ENCODE peak calls at places on chromosomes 16 and 17, in nine cellular contexts. U, K, R, H, B, Z, W, C and V are unnamed samples.

GRCh38 chr17:51120357-51120738 is 320 bp downstream of the SPAG9 start:
- DNase-seq in U (peak; percentile 41), K (no peak), R (no peak), H (peak; percentile 38), B (no peak), Z (no peak), W (peak; percentile 33), C (peak; percentile 67), V (no peak)

GRCh38 chr17:54967621-54968258 is 714 bp downstream of the COX11 start:
- DNase-seq in U (no peak), K (no peak), R (no peak), H (peak; percentile 47), B (no peak), Z (no peak), W (no peak), C (no peak), V (peak; percentile 22)

GRCh38 chr16:77849640-77850258 is 61.4 kb downstream of the VAT1L start:
- DNase-seq in U (no peak), K (no peak), R (no peak), H (no peak), B (no peak), Z (no peak), W (no peak), C (no peak), V (no peak)

GRCh38 chr16:2015117-2015946 is 4.3 kb upstream of the NPW start:
- DNase-seq in U (no peak), K (no peak), R (no peak), H (no peak), B (no peak), Z (no peak), W (no peak), C (no peak), V (no peak)

GRCh38 chr17:17151962-17152361 is 54.2 kb downstream of the PLD6 start:
- DNase-seq in U (no peak), K (no peak), R (no peak), H (peak; percentile 95), B (no peak), Z (peak; percentile 82), W (no peak), C (peak; percentile 85), V (no peak)

GRCh38 chr16:3530371-3530914 is 29.6 kb downstream of the CLUAP1 start:
- DNase-seq in U (no peak), K (no peak), R (no peak), H (no peak), B (no peak), Z (no peak), W (no peak), C (no peak), V (no peak)

GRCh38 chr16:89410794-89411309 is 79.5 kb downstream of the ANKRD11 start:
- DNase-seq in U (no peak), K (no peak), R (no peak), H (peak; percentile 96), B (no peak), Z (peak; percentile 31), W (no peak), C (peak; percentile 54), V (no peak)

GRCh38 chr16:12145918-12146317 is 169.4 kb downstream of the SNX29 start:
- DNase-seq in U (no peak), K (no peak), R (no peak), H (peak; percentile 45), B (no peak), Z (no peak), W (no peak), C (no peak), V (peak; percentile 61)

GRCh38 chr16:29963021-29963743 is 1.3 kb downstream of the TMEM219 start:
- DNase-seq in U (no peak), K (no peak), R (no peak), H (no peak), B (no peak), Z (no peak), W (no peak), C (no peak), V (no peak)

GRCh38 chr17:17347956-17348871 is 45.0 kb downstream of the NT5M start:
- DNase-seq in U (no peak), K (no peak), R (no peak), H (no peak), B (no peak), Z (no peak), W (no peak), C (no peak), V (no peak)

GRCh38 chr17:1650731-1651558 is 1.3 kb upstream of the RILP start:
- DNase-seq in U (no peak), K (no peak), R (no peak), H (no peak), B (no peak), Z (no peak), W (no peak), C (no peak), V (no peak)

GRCh38 chr16:67942200-67942509 is 1.8 kb downstream of the LCAT start:
- DNase-seq in U (no peak), K (no peak), R (peak; percentile 22), H (peak; percentile 27), B (peak; percentile 59), Z (no peak), W (peak; percentile 78), C (no peak), V (peak; percentile 86)

GRCh38 chr17:48153711-48154642 is 46.4 kb downstream of the SNX11 start:
- DNase-seq in U (no peak), K (no peak), R (no peak), H (peak; percentile 68), B (peak; percentile 63), Z (no peak), W (peak; percentile 60), C (no peak), V (peak; percentile 80)

GRCh38 chr16:86387461-86388440 is 122.6 kb upstream of the FOXF1 start:
- DNase-seq in U (no peak), K (no peak), R (no peak), H (peak; percentile 94), B (no peak), Z (peak; percentile 89), W (no peak), C (no peak), V (no peak)

GRCh38 chr17:13931752-13932477 is 137.4 kb upstream of the COX10 start:
- DNase-seq in U (no peak), K (no peak), R (no peak), H (peak; percentile 49), B (no peak), Z (peak; percentile 18), W (peak; percentile 21), C (no peak), V (peak; percentile 30)